ENCODE peak calls at places on chromosomes 12 and 14, in four cellular contexts. I, Y, T and O are unnamed samples.

GRCh38 chr14:104011824-104012517 is 69.6 kb upstream of the RD3L start:
- DNase-seq in T (no peak), I (no peak), Y (no peak), O (no peak)

GRCh38 chr14:37583358-37584210 is 11.5 kb downstream of the FOXA1 start:
- DNase-seq in T (peak), Y (peak), I (no peak), O (peak)

GRCh38 chr12:32454866-32455265 is 55.5 kb downstream of the FGD4 start:
- DNase-seq in T (no peak), I (no peak), Y (no peak), O (no peak)

GRCh38 chr12:19181666-19182426 is 52.3 kb downstream of the PLEKHA5 start:
- DNase-seq in I (no peak), T (no peak), Y (no peak), O (no peak)

GRCh38 chr12:57603758-57604453 is 718 bp upstream of the DTX3 start:
- DNase-seq in I (no peak), Y (no peak), T (no peak), O (no peak)

GRCh38 chr12:41923351-41923750 is 221.3 kb downstream of the GXYLT1 start:
- DNase-seq in T (no peak), Y (no peak), I (no peak), O (no peak)

GRCh38 chr12:32777776-32778175 is 22.1 kb upstream of the YARS2 start:
- DNase-seq in I (no peak), Y (no peak), T (no peak), O (no peak)

GRCh38 chr12:79844693-79845092 is 90.2 kb downstream of the PPP1R12A start:
- DNase-seq in I (peak), Y (no peak), T (peak), O (no peak)

GRCh38 chr14:59422069-59422881 is 42.9 kb downstream of the GPR135 start:
- DNase-seq in T (no peak), Y (no peak), I (no peak), O (no peak)

GRCh38 chr12:130754234-130755001 is 38.3 kb upstream of the RIMBP2 start:
- DNase-seq in I (no peak), Y (no peak), T (no peak), O (no peak)

GRCh38 chr14:104268725-104269436 is 130.5 kb downstream of the KIF26A start:
- DNase-seq in Y (peak), T (no peak), I (no peak), O (no peak)

GRCh38 chr14:86574026-86574777 is 1044.3 kb downstream of the FLRT2 start:
- DNase-seq in Y (no peak), T (peak), I (no peak), O (no peak)

GRCh38 chr12:116799955-116800354 is 61.8 kb downstream of the RNFT2 start:
- DNase-seq in T (no peak), I (no peak), Y (no peak), O (no peak)

GRCh38 chr12:114439833-114440449 is 34.0 kb upstream of the TBX5 start:
- DNase-seq in T (no peak), Y (no peak), I (no peak), O (no peak)

GRCh38 chr14:105034314-105035039 is 13.6 kb upstream of the CDCA4 start:
- DNase-seq in T (no peak), I (no peak), Y (no peak), O (no peak)

GRCh38 chr12:50326636-50327284 is 43.4 kb upstream of the LIMA1 start:
- DNase-seq in T (peak), Y (no peak), I (no peak), O (no peak)

GRCh38 chr14:93046696-93047050 is 69.1 kb downstream of the ITPK1 start:
- DNase-seq in T (no peak), I (no peak), Y (no peak), O (no peak)
- TF ChIP-seq SP1 in T (no peak), I (no peak), Y (no peak), O (no peak)

DNA sequence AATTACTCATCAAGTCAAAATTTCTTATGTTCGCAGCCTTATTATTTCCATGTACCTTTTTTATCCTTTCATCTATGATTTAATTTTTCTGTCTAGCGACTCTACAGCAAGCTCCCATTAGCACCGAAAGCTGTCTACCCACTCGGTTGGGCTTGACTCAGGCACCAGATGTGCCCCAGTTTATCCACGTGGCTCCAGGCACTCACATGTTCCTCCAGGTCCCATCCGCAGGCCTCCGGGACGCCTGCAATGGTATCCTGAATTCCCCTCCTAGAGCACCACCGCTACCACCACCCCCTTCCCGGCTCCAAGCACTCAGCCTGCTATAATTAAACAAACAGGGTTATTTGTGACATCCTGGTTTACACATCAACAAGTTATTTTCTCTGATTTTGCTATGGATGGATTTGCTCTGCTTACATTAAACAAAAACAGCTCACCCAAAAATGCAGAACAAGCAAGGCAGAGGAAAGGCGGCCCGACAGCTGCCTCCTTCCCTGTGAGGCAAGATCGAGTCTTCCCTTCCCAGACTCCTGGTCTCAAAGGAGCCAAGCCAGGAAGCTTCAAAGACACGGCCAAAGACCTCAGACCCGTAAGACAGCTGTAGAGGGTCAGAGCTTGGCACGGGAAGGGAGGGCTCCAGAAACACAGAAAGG is 253.7 kb downstream of the TTC8 start:
- DNase-seq in Y (no peak), I (no peak), T (no peak), O (no peak)
- TF ChIP-seq ELF4 in Y (no peak), I (no peak), T (no peak), O (no peak)

GRCh38 chr14:81219821-81220487 is 805 bp downstream of the GTF2A1 start:
- DNase-seq in Y (peak), T (peak), I (peak), O (peak)
- TF ChIP-seq SP1 in Y (no peak), T (no peak), I (no peak), O (no peak)

GRCh38 chr12:12176402-12176801 is 90.4 kb downstream of the LRP6 start:
- DNase-seq in T (no peak), I (no peak), Y (no peak), O (no peak)
- TF ChIP-seq ELF4 in T (no peak), I (no peak), Y (no peak), O (no peak)

GRCh38 chr12:58745348-58746125 is 174.8 kb downstream of the LRIG3 start:
- DNase-seq in Y (no peak), I (no peak), T (no peak), O (no peak)

GRCh38 chr12:58750484-58750883 is 169.8 kb downstream of the LRIG3 start:
- DNase-seq in I (no peak), T (no peak), Y (no peak), O (no peak)
- TF ChIP-seq SP1 in I (no peak), T (no peak), Y (no peak), O (no peak)

GRCh38 chr12:51960488-51960887 is 9.0 kb downstream of the ACVR1B start:
- DNase-seq in T (no peak), Y (no peak), I (no peak), O (no peak)

GRCh38 chr12:51959921-51960320 is 8.4 kb downstream of the ACVR1B start:
- DNase-seq in I (no peak), Y (no peak), T (no peak), O (no peak)

GRCh38 chr12:51963477-51963876 is 12.0 kb downstream of the ACVR1B start:
- DNase-seq in Y (no peak), T (no peak), I (no peak), O (no peak)

GRCh38 chr12:51960890-51961289 is 9.4 kb downstream of the ACVR1B start:
- DNase-seq in I (no peak), Y (no peak), T (no peak), O (no peak)

GRCh38 chr12:51961834-51962233 is 10.3 kb downstream of the ACVR1B start:
- DNase-seq in I (no peak), Y (no peak), T (peak), O (no peak)
- TF ChIP-seq ELF4 in I (no peak), Y (no peak), T (no peak), O (no peak)

DNA sequence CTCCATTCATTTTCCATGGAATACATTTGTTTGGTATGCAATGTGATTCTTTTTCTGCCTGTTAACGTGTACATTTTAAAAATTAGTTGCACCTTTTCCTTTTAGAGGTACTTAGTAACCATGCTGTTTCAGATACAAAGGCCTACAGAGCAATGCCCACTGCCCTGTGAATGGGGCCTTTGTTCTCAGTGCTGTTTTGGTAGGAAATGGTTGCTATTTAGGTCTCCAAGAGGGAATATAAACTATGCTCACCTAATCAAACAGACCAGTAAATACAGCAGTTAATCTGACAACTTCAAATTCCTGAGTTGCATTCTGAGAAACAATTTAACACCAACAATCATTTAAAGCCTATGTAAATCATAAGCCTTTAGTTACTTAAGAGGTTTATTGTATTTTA is 188.7 kb downstream of the BCAT1 start:
- DNase-seq in T (peak), I (no peak), Y (no peak), O (no peak)
- TF ChIP-seq SP1 in T (no peak), I (no peak), Y (no peak), O (no peak)

GRCh38 chr12:29771786-29772185 is 12.0 kb downstream of the TMTC1 start:
- DNase-seq in Y (no peak), I (no peak), T (no peak), O (no peak)
- TF ChIP-seq ELF4 in Y (no peak), I (no peak), T (no peak), O (no peak)

GRCh38 chr12:102334765-102335164 is 137.1 kb upstream of the PMCH start:
- DNase-seq in Y (no peak), T (no peak), I (no peak), O (no peak)
- TF ChIP-seq SP1 in Y (no peak), T (no peak), I (no peak), O (no peak)